ENCODE peak calls at places on chromosomes 4 and X, in six cellular contexts. X is sigmoid colon; K is cardiac muscle cell; H is psoas muscle; M is CD8-positive, alpha-beta memory T cell; Y is fibroblast of lung. T is an unnamed sample. For H3K4me1, the result is how much of the 10 kb centered on the place peaks cover.

GRCh38 chr4:94332983-94333590 is 9.5 kb downstream of the HPGDS start:
- DNase-seq in M (no peak), K (peak), H (no peak), X (no peak), Y (no peak), T (no peak)

GRCh38 chrX:86066998-86067397 is 19.6 kb upstream of the CHM start:
- DNase-seq in X (no peak), Y (no peak), H (no peak), M (no peak), K (no peak), T (no peak)

GRCh38 chr4:25859429-25860148 is 3.2 kb downstream of the SEL1L3 start:
- DNase-seq in M (peak), X (no peak), K (peak), H (no peak), Y (no peak), T (no peak)

GRCh38 chr4:24912252-24913098 is at the start of gene CCDC149:
- DNase-seq in K (peak), X (peak), Y (peak), H (peak), M (no peak), T (peak)

GRCh38 chr4:794911-795725 is 30.8 kb downstream of the CPLX1 start:
- DNase-seq in X (no peak), H (no peak), K (no peak), Y (no peak), M (no peak), T (no peak)

GRCh38 chrX:17376381-17377046 is 1.5 kb downstream of the NHS start:
- DNase-seq in K (no peak), Y (no peak), H (peak), M (no peak), X (peak), T (no peak)

GRCh38 chr4:16967722-16968121 is 69.3 kb upstream of the LDB2 start:
- DNase-seq in Y (peak), M (no peak), H (peak), K (peak), X (peak), T (no peak)

GRCh38 chrX:1239681-1240142 is 27.3 kb upstream of the CRLF2 start:
- DNase-seq in H (peak), M (no peak), K (no peak), X (peak), Y (no peak), T (peak)

GRCh38 chr4:170089274-170089742 is 448 bp downstream of the AADAT start:
- DNase-seq in H (no peak), Y (peak), M (no peak), X (no peak), K (peak), T (no peak)

GRCh38 chrX:135340827-135341226 is 31.5 kb downstream of the ETDC start:
- DNase-seq in Y (peak), K (no peak), H (no peak), X (no peak), M (no peak), T (no peak)

GRCh38 chr4:100960232-100960631 is 387.1 kb downstream of the PPP3CA start:
- DNase-seq in K (no peak), X (no peak), M (no peak), H (no peak), Y (no peak), T (no peak)

GRCh38 chr4:41260315-41260714 is 3.6 kb downstream of the UCHL1 start:
- DNase-seq in M (no peak), H (no peak), X (no peak), K (no peak), Y (no peak), T (no peak)

GRCh38 chrX:140762061-140762460 is 52.5 kb downstream of the LINC00632 start:
- DNase-seq in X (peak), K (peak), H (no peak), Y (peak), M (no peak), T (no peak)

GRCh38 chrX:148577711-148578110 is 77.3 kb downstream of the AFF2 start:
- DNase-seq in K (no peak), Y (no peak), X (no peak), M (no peak), H (no peak), T (no peak)

GRCh38 chr4:182380701-182381295 is 137.6 kb downstream of the TENM3 start:
- DNase-seq in K (peak), X (no peak), M (no peak), H (no peak), Y (peak), T (no peak)

GRCh38 chr4:182382941-182383340 is 139.7 kb downstream of the TENM3 start:
- DNase-seq in M (no peak), Y (no peak), K (no peak), H (no peak), X (no peak), T (no peak)

GRCh38 chr4:182391111-182391684 is 148.0 kb downstream of the TENM3 start:
- DNase-seq in M (no peak), X (no peak), H (no peak), K (no peak), Y (no peak), T (no peak)

GRCh38 chr4:182384496-182385155 is 141.4 kb downstream of the TENM3 start:
- DNase-seq in K (peak), M (no peak), Y (peak), H (no peak), X (no peak), T (no peak)

GRCh38 chr4:182385897-182386296 is 142.7 kb downstream of the TENM3 start:
- DNase-seq in X (no peak), Y (no peak), H (no peak), K (no peak), M (no peak), T (no peak)
- H3K4me1 ChIP-seq in X (under half), Y (under half), H (under half), K (under half), M (under half), T (under half)

DNA sequence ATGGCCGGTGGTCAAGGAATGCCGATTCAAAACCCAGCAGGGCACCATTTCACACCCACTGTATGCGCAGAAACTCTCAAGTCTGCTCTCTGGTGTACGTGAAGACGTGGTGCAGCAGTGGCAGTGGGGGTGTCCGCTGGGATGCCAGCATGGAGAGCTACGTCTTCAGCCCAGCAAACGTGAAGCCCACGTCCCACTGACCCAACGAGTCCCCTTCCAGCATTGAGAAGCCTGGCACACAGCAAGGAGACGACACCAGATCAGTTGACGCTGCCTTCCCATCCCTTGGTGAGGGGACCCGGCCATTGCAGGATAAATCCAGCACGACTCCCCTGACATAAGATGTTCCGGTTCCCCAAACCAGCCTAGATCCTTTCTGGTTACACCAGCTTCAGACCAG is 2.2 kb upstream of the PLXNB3 start:
- DNase-seq in H (no peak), Y (no peak), X (peak), M (no peak), K (no peak), T (no peak)
- H3K4me1 ChIP-seq in H (under half), Y (under half), X (under half), M (under half), K (under half), T (under half)

DNA sequence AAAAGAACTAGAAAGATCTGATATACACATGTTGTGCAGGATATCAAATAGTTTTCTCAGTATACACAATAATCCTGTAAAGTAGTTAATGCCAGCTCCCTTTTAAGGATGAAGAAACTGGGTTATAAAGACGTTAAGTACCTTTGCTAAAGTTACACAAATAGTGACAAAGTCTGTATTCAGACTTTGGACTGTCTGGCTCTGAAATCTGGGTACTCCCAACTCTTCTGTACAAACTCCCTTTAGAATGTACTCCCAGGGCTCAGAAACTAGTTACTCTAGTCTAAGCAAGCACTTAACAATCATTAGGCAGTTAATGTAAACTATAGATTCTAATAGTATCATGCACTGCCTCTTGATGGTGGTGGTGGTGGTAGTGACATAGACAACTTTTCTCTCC is 7.2 kb downstream of the GPRASP3 start:
- DNase-seq in Y (no peak), K (no peak), M (no peak), H (no peak), X (no peak), T (no peak)
- H3K4me1 ChIP-seq in Y (under half), K (under half), M (under half), H (under half), X (under half), T (under half)

GRCh38 chr4:113869743-113870375 is 108.3 kb upstream of the CAMK2D start:
- DNase-seq in K (no peak), X (no peak), Y (peak), H (no peak), M (no peak), T (no peak)
- H3K4me1 ChIP-seq in K (under half), X (under half), Y (under half), H (under half), M (under half), T (under half)